ENCODE peak calls at places on chromosomes 1 and 21, in seven cellular contexts. E, W, A, U, C, T and I are unnamed samples.

GRCh38 chr1:229070168-229070567 is 200.7 kb upstream of the RAB4A start:
- DNase-seq in E (peak), W (no peak), A (peak), U (no peak), C (no peak), T (peak), I (peak)

GRCh38 chr1:206872139-206872538 is 6.7 kb downstream of the IL20 start:
- DNase-seq in E (no peak), W (no peak), A (no peak), U (no peak), C (no peak), T (no peak), I (no peak)

GRCh38 chr21:42747267-42747701 is 93.9 kb downstream of the PDE9A start:
- DNase-seq in E (no peak), W (no peak), A (no peak), U (no peak), C (no peak), T (no peak), I (no peak)

GRCh38 chr1:108017698-108018097 is 52.7 kb upstream of the VAV3 start:
- DNase-seq in E (no peak), W (no peak), A (no peak), U (no peak), C (no peak), T (peak), I (no peak)

GRCh38 chr1:62405247-62405646 is 31.6 kb upstream of the USP1 start:
- DNase-seq in E (no peak), W (no peak), A (no peak), U (no peak), C (no peak), T (no peak), I (no peak)

GRCh38 chr1:206890125-206890637 is 7.1 kb upstream of the IL24 start:
- DNase-seq in E (peak), W (no peak), A (peak), U (no peak), C (no peak), T (peak), I (no peak)

GRCh38 chr1:218463194-218464156 is 118.3 kb downstream of the TGFB2 start:
- DNase-seq in E (peak), W (no peak), A (peak), U (no peak), C (no peak), T (peak), I (peak)

GRCh38 chr1:114779722-114780121 is 763 bp downstream of the SIKE1 start:
- DNase-seq in E (no peak), W (no peak), A (no peak), U (no peak), C (no peak), T (no peak), I (no peak)

GRCh38 chr1:154998818-154999650 is 3.6 kb upstream of the ZBTB7B start:
- DNase-seq in E (peak), W (peak), A (peak), U (peak), C (peak), T (no peak), I (peak)

GRCh38 chr1:241275226-241275625 is 81.8 kb downstream of the RGS7 start:
- DNase-seq in E (no peak), W (no peak), A (no peak), U (no peak), C (no peak), T (no peak), I (no peak)

GRCh38 chr1:178417858-178418257 is 78.9 kb downstream of the CLEC20A start:
- DNase-seq in E (peak), W (no peak), A (peak), U (no peak), C (no peak), T (peak), I (peak)

GRCh38 chr1:2229921-2230700 is 2.0 kb downstream of the SKI start:
- DNase-seq in E (no peak), W (no peak), A (peak), U (no peak), C (no peak), T (no peak), I (no peak)

GRCh38 chr1:9181990-9182783 is 52.4 kb upstream of the H6PD start:
- DNase-seq in E (no peak), W (peak), A (peak), U (peak), C (no peak), T (no peak), I (peak)

GRCh38 chr1:159835366-159835765 is 8.7 kb downstream of the SLAMF8 start:
- DNase-seq in E (no peak), W (no peak), A (no peak), U (no peak), C (no peak), T (peak), I (no peak)

GRCh38 chr1:193308438-193308837 is 122.0 kb upstream of the B3GALT2 start:
- DNase-seq in E (no peak), W (no peak), A (no peak), U (no peak), C (no peak), T (no peak), I (no peak)

GRCh38 chr1:29379438-29380073 is 143.2 kb downstream of the PTPRU start:
- DNase-seq in E (peak), W (peak), A (peak), U (peak), C (peak), T (no peak), I (peak)

GRCh38 chr1:241531195-241532172 is 694 bp upstream of the KMO start:
- DNase-seq in E (peak), W (no peak), A (peak), U (peak), C (peak), T (peak), I (peak)

GRCh38 chr1:25797939-25798338 is 2.1 kb upstream of the SELENON start:
- DNase-seq in E (no peak), W (peak), A (no peak), U (peak), C (peak), T (no peak), I (peak)

GRCh38 chr21:41168391-41169257 is 664 bp downstream of the BACE2 start:
- DNase-seq in E (no peak), W (peak), A (peak), U (peak), C (no peak), T (peak), I (peak)

GRCh38 chr1:226457307-226457712 is 49.4 kb upstream of the PARP1 start:
- DNase-seq in E (no peak), W (peak), A (no peak), U (peak), C (no peak), T (no peak), I (no peak)

GRCh38 chr1:205321109-205321958 is at the start of gene NUAK2:
- DNase-seq in E (peak), W (peak), A (peak), U (peak), C (peak), T (peak), I (peak)

GRCh38 chr1:61388586-61388985 is 306.2 kb downstream of the NFIA start:
- DNase-seq in E (no peak), W (no peak), A (no peak), U (no peak), C (no peak), T (no peak), I (no peak)

GRCh38 chr1:108190001-108190634 is 10.0 kb downstream of the SLC25A24 start:
- DNase-seq in E (no peak), W (no peak), A (no peak), U (peak), C (no peak), T (no peak), I (no peak)

GRCh38 chr1:38558476-38559179 is 300.9 kb downstream of the RRAGC start:
- DNase-seq in E (no peak), W (peak), A (no peak), U (peak), C (no peak), T (no peak), I (no peak)

GRCh38 chr1:90721210-90722194 is 4.4 kb upstream of the BARHL2 start:
- DNase-seq in E (peak), W (peak), A (peak), U (peak), C (peak), T (peak), I (peak)